ENCODE peak calls at places on chromosome 9, in nine cellular contexts. N, L, K, D, H, Q, M, Z and T are unnamed samples.

GRCh38 chr9:117427357-117427913 is 12.6 kb upstream of the ASTN2 start:
- DNase-seq in N (no peak), L (no peak), K (no peak), D (no peak), H (no peak), Q (no peak), M (no peak), Z (no peak), T (no peak)

GRCh38 chr9:7935666-7936065 is 136.1 kb upstream of the DMAC1 start:
- DNase-seq in N (no peak), L (no peak), K (no peak), D (no peak), H (no peak), Q (no peak), M (no peak), Z (no peak), T (no peak)

GRCh38 chr9:103789686-103790085 is 304.4 kb upstream of the SMC2 start:
- DNase-seq in N (peak; percentile 42), L (no peak), K (no peak), D (peak; percentile 6), H (no peak), Q (no peak), M (no peak), Z (no peak), T (no peak)

GRCh38 chr9:37862530-37862929 is 41.4 kb downstream of the SLC25A51 start:
- DNase-seq in N (no peak), L (no peak), K (no peak), D (no peak), H (no peak), Q (no peak), M (no peak), Z (no peak), T (no peak)

GRCh38 chr9:136093995-136094881 is 851 bp downstream of the NACC2 start:
- DNase-seq in N (peak; percentile 81), L (no peak), K (no peak), D (peak; percentile 53), H (peak; percentile 91), Q (no peak), M (no peak), Z (peak; percentile 39), T (no peak)

GRCh38 chr9:35832814-35833213 is 3.8 kb downstream of the TMEM8B start:
- DNase-seq in N (no peak), L (no peak), K (no peak), D (no peak), H (no peak), Q (no peak), M (no peak), Z (no peak), T (no peak)

GRCh38 chr9:126545116-126545515 is 68.6 kb upstream of the LMX1B start:
- DNase-seq in N (no peak), L (no peak), K (no peak), D (no peak), H (no peak), Q (no peak), M (no peak), Z (no peak), T (no peak)

GRCh38 chr9:16360247-16360646 is 510.2 kb downstream of the BNC2 start:
- DNase-seq in N (no peak), L (no peak), K (no peak), D (no peak), H (no peak), Q (no peak), M (no peak), Z (no peak), T (no peak)

GRCh38 chr9:113178087-113178486 is 27.3 kb downstream of the SLC31A2 start:
- DNase-seq in N (no peak), L (no peak), K (no peak), D (no peak), H (no peak), Q (peak; percentile 20), M (no peak), Z (no peak), T (no peak)

GRCh38 chr9:123691904-123692303 is 238.0 kb downstream of the DENND1A start:
- DNase-seq in N (no peak), L (no peak), K (no peak), D (no peak), H (no peak), Q (no peak), M (no peak), Z (no peak), T (no peak)

GRCh38 chr9:128805661-128806060 is 12.6 kb upstream of the ENDOG start:
- DNase-seq in N (no peak), L (no peak), K (no peak), D (no peak), H (no peak), Q (no peak), M (no peak), Z (no peak), T (no peak)

GRCh38 chr9:100989731-100990130 is 38.8 kb upstream of the PLPPR1 start:
- DNase-seq in N (no peak), L (no peak), K (no peak), D (no peak), H (no peak), Q (no peak), M (no peak), Z (no peak), T (no peak)

GRCh38 chr9:136050266-136050705 is 44.8 kb downstream of the NACC2 start:
- DNase-seq in N (no peak), L (no peak), K (no peak), D (no peak), H (peak; percentile 60), Q (no peak), M (no peak), Z (no peak), T (no peak)

GRCh38 chr9:101467690-101468089 is 32.1 kb upstream of the ALDOB start:
- DNase-seq in N (no peak), L (no peak), K (no peak), D (no peak), H (no peak), Q (no peak), M (no peak), Z (no peak), T (no peak)

GRCh38 chr9:131874447-131874846 is 134.6 kb upstream of the RAPGEF1 start:
- DNase-seq in N (no peak), L (no peak), K (no peak), D (no peak), H (no peak), Q (no peak), M (no peak), Z (no peak), T (no peak)

GRCh38 chr9:117073071-117073470 is 341.8 kb downstream of the ASTN2 start:
- DNase-seq in N (no peak), L (no peak), K (no peak), D (no peak), H (no peak), Q (no peak), M (no peak), Z (no peak), T (no peak)

GRCh38 chr9:36825179-36825578 is 208.9 kb downstream of the PAX5 start:
- DNase-seq in N (no peak), L (no peak), K (no peak), D (no peak), H (no peak), Q (no peak), M (no peak), Z (no peak), T (no peak)

GRCh38 chr9:4058931-4059330 is 240.9 kb downstream of the GLIS3 start:
- DNase-seq in N (no peak), L (no peak), K (no peak), D (no peak), H (no peak), Q (no peak), M (no peak), Z (no peak), T (no peak)

GRCh38 chr9:99224445-99224844 is 2.4 kb downstream of the SEC61B start:
- DNase-seq in N (no peak), L (no peak), K (no peak), D (no peak), H (no peak), Q (no peak), M (no peak), Z (no peak), T (no peak)

GRCh38 chr9:127165096-127165495 is 42.7 kb upstream of the ANGPTL2 start:
- DNase-seq in N (no peak), L (no peak), K (no peak), D (no peak), H (no peak), Q (no peak), M (no peak), Z (no peak), T (no peak)

GRCh38 chr9:115034801-115035200 is 83.2 kb downstream of the TNC start:
- DNase-seq in N (peak; percentile 74), L (no peak), K (no peak), D (no peak), H (no peak), Q (peak; percentile 73), M (no peak), Z (no peak), T (no peak)

GRCh38 chr9:112868956-112869594 is 21.6 kb downstream of the SLC46A2 start:
- DNase-seq in N (no peak), L (no peak), K (no peak), D (peak; percentile 74), H (no peak), Q (no peak), M (no peak), Z (no peak), T (no peak)

GRCh38 chr9:131554865-131555351 is 9.6 kb downstream of the PRRT1B start:
- DNase-seq in N (no peak), L (no peak), K (no peak), D (no peak), H (no peak), Q (no peak), M (no peak), Z (no peak), T (no peak)

GRCh38 chr9:134283111-134283515 is 43.1 kb upstream of the RXRA start:
- DNase-seq in N (peak; percentile 88), L (no peak), K (peak; percentile 76), D (no peak), H (peak; percentile 86), Q (peak; percentile 42), M (peak; percentile 78), Z (no peak), T (no peak)

GRCh38 chr9:94853887-94854286 is 127.4 kb downstream of the AOPEP start:
- DNase-seq in N (peak; percentile 53), L (no peak), K (no peak), D (no peak), H (no peak), Q (no peak), M (no peak), Z (no peak), T (no peak)

GRCh38 chr9:18905033-18905882 is 127.8 kb downstream of the SAXO1 start:
- DNase-seq in N (no peak), L (no peak), K (no peak), D (peak; percentile 42), H (no peak), Q (no peak), M (no peak), Z (no peak), T (no peak)

GRCh38 chr9:91949946-91950664 is at the start of gene ROR2:
- DNase-seq in N (peak; percentile 58), L (no peak), K (no peak), D (no peak), H (peak; percentile 78), Q (no peak), M (no peak), Z (no peak), T (no peak)

GRCh38 chr9:36119476-36119875 is 17.1 kb upstream of the GLIPR2 start:
- DNase-seq in N (no peak), L (no peak), K (no peak), D (no peak), H (no peak), Q (no peak), M (no peak), Z (no peak), T (no peak)

GRCh38 chr9:106961623-106962022 is 98.7 kb downstream of the ZNF462 start:
- DNase-seq in N (no peak), L (no peak), K (no peak), D (no peak), H (no peak), Q (no peak), M (no peak), Z (no peak), T (no peak)

GRCh38 chr9:93094294-93095204 is 1.5 kb upstream of the CARD19 start:
- DNase-seq in N (no peak), L (no peak), K (no peak), D (peak; percentile 36), H (peak; percentile 84), Q (no peak), M (peak; percentile 67), Z (no peak), T (no peak)